ENCODE peak calls at places on chromosomes 1 and 21, in six cellular contexts. Y, U, P, L, A and X are unnamed samples.

GRCh38 chr1:26730695-26731094 is 34.9 kb downstream of the ARID1A start:
- DNase-seq in U (peak), P (no peak), A (no peak), Y (no peak), L (no peak), X (peak)

GRCh38 chr1:119549719-119550141 is 42.7 kb downstream of the HSD3B1 start:
- DNase-seq in U (peak), P (peak), L (peak), A (peak), Y (no peak), X (peak)

GRCh38 chr1:121418369-121419049 is 233.7 kb downstream of the SRGAP2C start:
- DNase-seq in P (no peak), A (no peak), U (no peak), Y (no peak), L (no peak), X (no peak)

GRCh38 chr1:229892515-229893117 is 174.4 kb upstream of the GALNT2 start:
- DNase-seq in Y (no peak), L (no peak), U (no peak), A (no peak), P (no peak), X (no peak)

GRCh38 chr1:156245451-156246232 is 2.2 kb downstream of the PAQR6 start:
- DNase-seq in A (no peak), L (no peak), Y (no peak), U (no peak), P (no peak), X (no peak)

GRCh38 chr1:116360435-116361173 is 12.4 kb upstream of the ATP1A1 start:
- DNase-seq in Y (no peak), A (peak), P (no peak), U (peak), L (no peak), X (peak)

GRCh38 chr1:201710632-201711031 is 118.3 kb upstream of the IPO9 start:
- DNase-seq in L (no peak), Y (no peak), P (no peak), U (no peak), A (peak), X (no peak)

GRCh38 chr1:220786337-220787068 is at the start of gene MTARC1:
- DNase-seq in L (peak), Y (peak), P (no peak), U (peak), A (no peak), X (peak)

GRCh38 chr1:159879977-159880376 is 17.5 kb upstream of the VSIG8 start:
- DNase-seq in Y (no peak), L (no peak), P (no peak), U (peak), A (peak), X (peak)

GRCh38 chr1:201606581-201606980 is 67.7 kb downstream of the NAV1 start:
- DNase-seq in U (no peak), Y (no peak), P (no peak), A (no peak), L (no peak), X (peak)

GRCh38 chr1:109658533-109659051 is 2.7 kb downstream of the GSTM4 start:
- DNase-seq in U (no peak), A (no peak), L (no peak), P (no peak), Y (no peak), X (no peak)

GRCh38 chr1:182315157-182315556 is 76.4 kb downstream of the GLUL start:
- DNase-seq in U (no peak), P (no peak), A (no peak), Y (no peak), L (peak), X (no peak)

GRCh38 chr1:15788624-15789301 is 18.7 kb downstream of the UQCRHL start:
- DNase-seq in A (peak), P (no peak), U (peak), L (no peak), Y (no peak), X (peak)

GRCh38 chr1:2561898-2562895 is 6.0 kb downstream of the TNFRSF14 start:
- DNase-seq in P (no peak), U (no peak), A (no peak), L (no peak), Y (no peak), X (no peak)

GRCh38 chr1:172399369-172400072 is 21.0 kb upstream of the C1orf105 start:
- DNase-seq in Y (peak), P (peak), L (peak), U (peak), A (peak), X (peak)

GRCh38 chr1:45785583-45785982 is 17.8 kb upstream of the MAST2 start:
- DNase-seq in U (no peak), L (no peak), Y (no peak), A (no peak), P (no peak), X (no peak)

GRCh38 chr1:119279441-119280415 is 88.9 kb upstream of the HAO2 start:
- DNase-seq in P (peak), L (no peak), U (peak), A (peak), Y (no peak), X (peak)

GRCh38 chr1:9207086-9207485 is 27.5 kb upstream of the H6PD start:
- DNase-seq in U (peak), A (no peak), L (no peak), Y (no peak), P (no peak), X (peak)

GRCh38 chr1:44334968-44335367 is 20.1 kb downstream of the ERI3 start:
- DNase-seq in L (no peak), U (no peak), A (no peak), Y (no peak), P (no peak), X (no peak)

GRCh38 chr1:92934395-92935378 is 26.6 kb downstream of the DIPK1A start:
- DNase-seq in L (peak), A (peak), U (peak), Y (peak), P (peak), X (peak)

GRCh38 chr1:165376041-165376810 is 19.7 kb upstream of the LMX1A start:
- DNase-seq in U (peak), L (peak), A (peak), Y (peak), P (peak), X (peak)

GRCh38 chr1:31954607-31955283 is 16.6 kb upstream of the PTP4A2 start:
- DNase-seq in P (peak), A (peak), U (peak), Y (peak), L (peak), X (peak)

GRCh38 chr1:54112969-54113368 is 39.8 kb downstream of the CDCP2 start:
- DNase-seq in P (no peak), A (no peak), L (no peak), Y (no peak), U (peak), X (no peak)

GRCh38 chr1:43319288-43319687 is 18.3 kb upstream of the MPL start:
- DNase-seq in P (no peak), Y (no peak), U (no peak), A (no peak), L (no peak), X (no peak)

GRCh38 chr1:17538428-17539130 is 919 bp upstream of the ARHGEF10L start:
- DNase-seq in A (no peak), Y (peak), U (peak), L (no peak), P (no peak), X (no peak)

GRCh38 chr1:18907021-18907913 is 4.9 kb upstream of the ALDH4A1 start:
- DNase-seq in U (peak), P (peak), A (peak), Y (peak), L (peak), X (peak)

GRCh38 chr1:190373705-190374336 is 103.8 kb downstream of the BRINP3 start:
- DNase-seq in Y (no peak), P (peak), A (peak), L (no peak), U (peak), X (no peak)

GRCh38 chr1:96722161-96722908 is 751 bp downstream of the PTBP2 start:
- DNase-seq in Y (peak), P (peak), L (peak), U (peak), A (peak), X (peak)

GRCh38 chr1:96723372-96723771 is 1.8 kb downstream of the PTBP2 start:
- DNase-seq in A (no peak), Y (no peak), P (no peak), U (no peak), L (no peak), X (no peak)

GRCh38 chr1:96721053-96721381 is 567 bp upstream of the PTBP2 start:
- DNase-seq in U (no peak), A (no peak), Y (no peak), P (peak), L (no peak), X (peak)

GRCh38 chr1:96721382-96722160 is at the start of gene PTBP2:
- DNase-seq in U (peak), L (peak), Y (peak), P (peak), A (peak), X (peak)
- TF ChIP-seq CTCF in U (no peak), L (no peak), Y (no peak), P (no peak), A (no peak), X (no peak)

GRCh38 chr1:226672217-226672838 is 66.8 kb downstream of the ITPKB start:
- DNase-seq in L (peak), Y (no peak), A (no peak), U (no peak), P (no peak), X (no peak)

GRCh38 chr1:226666714-226667113 is 72.4 kb downstream of the ITPKB start:
- DNase-seq in Y (no peak), A (no peak), U (no peak), L (no peak), P (no peak), X (no peak)

GRCh38 chr1:226671268-226671667 is 67.8 kb downstream of the ITPKB start:
- DNase-seq in U (no peak), A (no peak), Y (no peak), L (peak), P (no peak), X (no peak)

GRCh38 chr1:226668173-226668560 is 70.9 kb downstream of the ITPKB start:
- DNase-seq in L (no peak), P (no peak), U (no peak), A (no peak), Y (no peak), X (no peak)

DNA sequence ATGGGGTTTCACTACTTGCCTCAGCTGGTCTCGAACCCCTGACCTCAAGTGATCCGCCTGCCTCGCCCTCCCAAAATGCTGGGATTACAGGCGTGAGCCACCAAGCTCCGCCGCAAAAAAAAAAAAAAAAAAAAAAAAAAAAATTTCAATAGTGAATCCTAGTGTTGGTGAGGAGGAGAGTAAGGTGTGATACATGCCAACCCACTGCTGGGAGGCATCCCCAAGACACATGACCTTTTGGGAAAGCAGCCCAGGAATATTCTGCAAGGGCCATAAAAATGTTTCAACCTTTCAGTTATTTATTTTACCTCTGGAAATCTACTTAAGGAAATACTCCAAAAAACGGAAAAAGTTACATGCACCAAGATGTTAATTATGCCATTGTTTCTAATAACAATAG is 69.0 kb downstream of the ITPKB start:
- DNase-seq in L (no peak), U (no peak), Y (no peak), A (no peak), P (no peak), X (no peak)
- H3K4me3 ChIP-seq in L (no peak), U (no peak), Y (no peak), A (no peak), P (no peak), X (no peak)

GRCh38 chr21:36135391-36136094 is 664 bp downstream of the CBR3 start:
- DNase-seq in Y (peak), P (peak), L (peak), A (peak), U (peak), X (peak)
- TF ChIP-seq CTCF in Y (no peak), P (no peak), L (no peak), A (no peak), U (no peak), X (no peak)

DNA sequence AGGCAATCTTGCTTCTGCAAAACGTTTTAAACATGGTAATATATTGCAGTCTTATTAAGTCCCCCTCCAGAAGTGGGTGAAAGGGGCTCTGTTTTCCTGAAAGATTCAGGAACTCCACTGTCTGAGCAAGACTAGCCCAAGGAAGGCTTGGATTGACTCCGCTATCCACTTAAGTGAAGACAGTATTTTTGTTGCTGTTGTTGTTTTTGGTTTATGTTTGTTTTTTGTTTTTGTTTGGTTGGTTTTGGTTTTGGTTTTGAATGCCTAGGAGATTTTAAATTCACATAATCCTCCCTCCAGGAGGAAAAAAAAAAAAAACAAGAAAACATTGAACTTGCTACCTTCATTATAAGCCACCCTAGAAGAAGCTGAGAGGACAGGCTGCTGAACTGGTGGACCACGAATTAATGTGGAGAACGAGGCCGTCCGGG is 29.1 kb upstream of the NFIA start:
- DNase-seq in L (no peak), U (no peak), Y (no peak), P (no peak), A (no peak), X (no peak)
- H3K4me3 ChIP-seq in L (peak), U (no peak), Y (peak), P (no peak), A (no peak), X (no peak)

GRCh38 chr21:29499734-29500343 is 201.1 kb downstream of the BACH1 start:
- DNase-seq in A (peak), Y (no peak), U (peak), P (no peak), L (no peak), X (peak)
- TF ChIP-seq CTCF in A (peak), Y (peak), U (peak), P (peak), L (no peak), X (peak)

GRCh38 chr1:232622378-232622777 is 7.6 kb downstream of the SIPA1L2 start:
- DNase-seq in P (no peak), A (peak), L (no peak), U (no peak), Y (no peak), X (no peak)

GRCh38 chr1:232621050-232621449 is 8.9 kb downstream of the SIPA1L2 start:
- DNase-seq in P (no peak), Y (no peak), U (no peak), A (no peak), L (no peak), X (no peak)

GRCh38 chr1:232622981-232623380 is 7.0 kb downstream of the SIPA1L2 start:
- DNase-seq in Y (no peak), L (no peak), P (no peak), U (no peak), A (no peak), X (no peak)

GRCh38 chr1:232617237-232617636 is 12.7 kb downstream of the SIPA1L2 start:
- DNase-seq in A (no peak), L (no peak), Y (no peak), P (no peak), U (no peak), X (no peak)

GRCh38 chr1:232620356-232620841 is 9.5 kb downstream of the SIPA1L2 start:
- DNase-seq in L (peak), Y (peak), A (peak), U (peak), P (peak), X (peak)
- H3K4me3 ChIP-seq in L (no peak), Y (peak), A (no peak), U (peak), P (no peak), X (no peak)

DNA sequence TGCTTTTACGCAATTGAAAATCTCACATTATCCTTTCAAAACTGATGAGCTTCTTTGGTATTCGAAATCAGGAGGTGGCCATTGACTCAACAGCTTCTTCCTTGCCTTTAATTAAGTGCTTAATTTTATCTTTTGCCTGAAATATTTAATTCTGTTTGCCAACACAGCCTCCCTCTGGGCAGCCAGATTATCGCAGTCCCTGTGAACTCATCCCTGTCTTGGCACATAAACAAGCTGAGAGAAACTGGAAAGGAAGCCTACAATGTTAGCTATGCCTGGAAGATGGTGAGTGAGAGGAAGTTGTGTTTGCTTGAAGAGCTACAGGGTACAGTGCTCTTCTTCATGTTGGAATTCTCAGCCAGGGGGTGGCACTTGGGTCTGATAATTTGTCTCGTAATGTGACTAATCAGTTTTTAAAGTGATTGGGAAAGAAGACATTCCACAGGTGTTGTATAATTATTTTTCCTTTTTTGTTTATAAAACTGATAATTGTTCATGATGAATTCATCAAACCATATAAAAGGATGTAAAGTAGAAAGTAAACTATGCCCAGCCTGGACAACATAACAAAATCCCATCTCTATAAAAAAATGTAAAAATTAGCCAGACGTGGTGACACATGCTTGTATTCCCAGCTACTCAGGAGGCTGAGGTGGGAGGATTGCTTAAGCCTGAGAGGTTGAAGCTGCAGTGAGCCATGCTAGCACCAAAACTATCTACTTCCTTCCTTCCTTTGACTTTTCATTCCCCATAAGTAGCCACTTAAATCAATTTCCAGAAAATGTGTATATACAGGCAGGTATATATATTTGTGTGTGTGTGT is 90.1 kb upstream of the RAVER2 start:
- DNase-seq in A (peak), P (no peak), U (peak), L (no peak), Y (peak), X (peak)
- TF ChIP-seq CTCF in A (no peak), P (no peak), U (peak), L (peak), Y (no peak), X (peak)